ENCODE peak calls at places on chromosome 21, in ten cellular contexts. D is colonic mucosa, C is mesendoderm, U is ovary, N is left ventricle myocardium inferior, M is tibial artery, V is left lung, T is heart left ventricle, K is PC-3, F is heart right ventricle. X is an unnamed sample. For H3K27me3 and H3K36me3, the result is how much of the 10 kb centered on the place peaks cover.

GRCh38 chr21:17491716-17492414 is 21.0 kb upstream of the CXADR start:
- DNase-seq in T (no peak), C (peak), K (peak), U (no peak), D (no peak), N (no peak), F (peak), M (no peak), V (peak), X (peak)

GRCh38 chr21:35352066-35352770 is 303.1 kb upstream of the RUNX1 start:
- DNase-seq in D (no peak), U (no peak), M (no peak), F (no peak), N (no peak), K (no peak), T (no peak), C (no peak), V (no peak), X (no peak)

GRCh38 chr21:17726047-17726446 is 93.1 kb downstream of the C21orf91 start:
- DNase-seq in U (no peak), T (no peak), C (peak), N (no peak), F (no peak), K (peak), D (no peak), V (no peak), M (no peak), X (no peak)

GRCh38 chr21:19781881-19782652 is 1216.1 kb upstream of the NCAM2 start:
- DNase-seq in N (no peak), V (no peak), M (no peak), D (no peak), C (peak), F (no peak), K (no peak), U (no peak), T (no peak), X (no peak)

GRCh38 chr21:46564391-46564790 is 40.5 kb downstream of the S100B start:
- DNase-seq in C (no peak), U (no peak), K (peak), M (no peak), D (no peak), V (peak), T (no peak), F (no peak), N (no peak), X (no peak)

GRCh38 chr21:21200103-21200938 is 202.1 kb downstream of the NCAM2 start:
- DNase-seq in M (peak), T (no peak), C (peak), N (peak), V (peak), K (peak), F (peak), D (peak), U (no peak), X (peak)

GRCh38 chr21:37653201-37653600 is 263.1 kb downstream of the KCNJ6 start:
- DNase-seq in M (no peak), K (no peak), U (no peak), T (no peak), N (no peak), C (no peak), F (no peak), D (no peak), V (no peak), X (no peak)

GRCh38 chr21:41133896-41134522 is 34.0 kb upstream of the BACE2 start:
- DNase-seq in U (no peak), D (no peak), M (no peak), T (no peak), N (no peak), K (peak), C (peak), V (no peak), F (no peak), X (no peak)

GRCh38 chr21:18468775-18469174 is 65.2 kb upstream of the TMPRSS15 start:
- DNase-seq in V (no peak), D (no peak), U (no peak), N (no peak), T (no peak), K (no peak), C (no peak), F (no peak), M (no peak), X (no peak)

GRCh38 chr21:21101911-21102310 is 103.7 kb downstream of the NCAM2 start:
- DNase-seq in C (peak), D (no peak), F (no peak), N (no peak), T (no peak), V (no peak), K (peak), U (no peak), M (no peak), X (peak)

GRCh38 chr21:27550258-27550657 is 583.4 kb upstream of the ADAMTS5 start:
- DNase-seq in F (no peak), K (no peak), N (no peak), D (no peak), M (no peak), U (no peak), V (no peak), T (no peak), C (no peak), X (no peak)

GRCh38 chr21:21003701-21004100 is 5.5 kb downstream of the NCAM2 start:
- DNase-seq in V (no peak), K (peak), D (no peak), F (no peak), C (peak), U (no peak), M (no peak), T (no peak), N (no peak), X (no peak)

GRCh38 chr21:37430184-37430821 is 63.7 kb downstream of the DYRK1A start:
- DNase-seq in V (no peak), N (no peak), U (no peak), T (no peak), M (no peak), C (no peak), F (no peak), D (no peak), K (peak), X (no peak)

GRCh38 chr21:46152939-46153258 is 2.5 kb downstream of the FTCD start:
- DNase-seq in N (no peak), F (no peak), V (peak), K (no peak), T (peak), U (peak), D (no peak), C (no peak), M (peak), X (no peak)

GRCh38 chr21:17818158-17819113 is 720 bp downstream of the C21orf91 start:
- DNase-seq in K (peak), N (peak), F (peak), V (peak), T (peak), C (peak), U (no peak), D (peak), M (peak), X (peak)

GRCh38 chr21:46604975-46605758 is at the start of gene S100B:
- DNase-seq in N (no peak), M (no peak), V (no peak), C (peak), D (no peak), T (no peak), U (no peak), K (no peak), F (no peak), X (no peak)

GRCh38 chr21:26587621-26588260 is 14.7 kb upstream of the CYYR1 start:
- DNase-seq in U (no peak), M (no peak), C (no peak), T (no peak), V (no peak), N (no peak), F (no peak), D (no peak), K (peak), X (no peak)

GRCh38 chr21:22898061-22898460 is 1899.9 kb downstream of the NCAM2 start:
- DNase-seq in K (no peak), V (no peak), U (no peak), F (no peak), M (no peak), C (no peak), T (no peak), D (no peak), N (no peak), X (no peak)

GRCh38 chr21:16082038-16082816 is 352.4 kb downstream of the USP25 start:
- DNase-seq in D (no peak), K (peak), U (no peak), T (no peak), F (no peak), V (no peak), N (no peak), C (no peak), M (no peak), X (no peak)

GRCh38 chr21:16644690-16645089 is 868.2 kb upstream of the CXADR start:
- DNase-seq in C (no peak), N (no peak), M (no peak), T (no peak), F (no peak), D (no peak), U (no peak), K (no peak), V (no peak), X (no peak)

GRCh38 chr21:17482928-17483327 is 29.9 kb upstream of the CXADR start:
- DNase-seq in N (no peak), U (no peak), T (no peak), K (no peak), V (no peak), D (no peak), M (no peak), C (no peak), F (no peak), X (no peak)

GRCh38 chr21:39667353-39667891 is 54.7 kb downstream of the B3GALT5 start:
- DNase-seq in K (no peak), T (no peak), D (peak), N (no peak), M (no peak), U (no peak), C (no peak), F (no peak), V (no peak), X (no peak)

GRCh38 chr21:37378700-37379139 is 12.1 kb downstream of the DYRK1A start:
- DNase-seq in U (no peak), K (no peak), F (no peak), C (no peak), N (no peak), T (no peak), V (no peak), M (no peak), D (no peak), X (no peak)

GRCh38 chr21:38505654-38506523 is 7.6 kb upstream of the ERG start:
- DNase-seq in D (peak), F (peak), K (peak), V (no peak), N (no peak), C (peak), T (no peak), M (no peak), U (no peak), X (peak)

GRCh38 chr21:33112151-33112550 is 42.2 kb downstream of the OLIG1 start:
- DNase-seq in M (no peak), K (no peak), V (no peak), N (no peak), F (no peak), T (no peak), C (no peak), D (no peak), U (no peak), X (no peak)
- H3K27me3 ChIP-seq in M (half or more), K (half or more), V (half or more), N (half or more), F (under half), T (under half), C (under half), D (under half), U (under half), X (under half)

GRCh38 chr21:29034678-29035077 is 10.2 kb downstream of the USP16 start:
- DNase-seq in F (no peak), M (no peak), K (no peak), U (no peak), T (no peak), D (no peak), V (no peak), N (no peak), C (no peak), X (no peak)

GRCh38 chr21:29030909-29031308 is 6.4 kb downstream of the USP16 start:
- DNase-seq in C (no peak), N (no peak), T (no peak), F (no peak), U (no peak), M (no peak), V (no peak), D (no peak), K (no peak), X (no peak)

GRCh38 chr21:29033301-29033700 is 8.8 kb downstream of the USP16 start:
- DNase-seq in M (no peak), N (no peak), F (no peak), K (no peak), V (no peak), D (no peak), U (no peak), T (no peak), C (no peak), X (no peak)

GRCh38 chr21:29029524-29029923 is 5.1 kb downstream of the USP16 start:
- DNase-seq in N (no peak), T (no peak), C (no peak), M (no peak), K (no peak), U (no peak), F (no peak), V (no peak), D (no peak), X (no peak)

DNA sequence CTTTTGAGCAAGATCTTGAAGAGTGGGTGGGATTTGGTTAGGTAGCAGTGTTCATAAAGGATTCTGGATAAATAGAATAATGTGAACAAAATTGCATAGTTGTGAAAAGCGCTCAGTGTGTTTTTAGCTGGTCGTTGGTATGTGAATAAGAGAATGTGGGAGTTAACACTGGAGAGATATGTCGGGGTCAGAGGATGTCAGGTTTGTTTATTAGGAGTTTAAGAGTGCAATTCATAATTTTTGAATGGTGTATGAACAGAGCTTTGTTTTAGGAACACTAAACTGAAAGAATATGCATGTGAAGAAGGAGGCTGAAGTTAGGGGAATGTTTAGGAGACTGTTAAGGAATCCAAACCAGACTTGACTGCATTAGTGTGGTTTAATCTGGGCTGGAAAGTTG is 9.4 kb downstream of the USP16 start:
- DNase-seq in K (no peak), C (no peak), V (no peak), D (no peak), T (no peak), U (no peak), F (no peak), N (no peak), M (no peak), X (no peak)
- H3K36me3 ChIP-seq in K (half or more), C (under half), V (half or more), D (under half), T (half or more), U (under half), F (under half), N (half or more), M (half or more), X (half or more)

DNA sequence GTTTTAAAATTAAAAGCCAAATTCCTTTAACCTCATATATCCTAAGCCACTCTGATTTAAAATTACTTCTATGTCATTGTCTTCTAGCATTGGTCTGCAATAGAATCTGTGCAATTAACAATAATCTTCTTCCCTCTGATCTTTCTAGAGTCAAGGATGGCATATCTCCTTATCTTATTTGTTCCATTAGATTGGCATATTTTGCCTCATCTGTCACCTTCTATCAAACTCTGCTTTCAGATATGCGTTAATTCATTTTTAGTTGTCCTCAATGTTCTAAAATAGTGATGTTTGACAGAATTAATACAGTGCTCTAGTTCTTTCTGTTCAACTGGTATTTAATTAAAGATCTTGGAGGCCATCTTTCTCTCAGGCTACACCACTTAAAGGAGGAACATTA is 3.1 kb downstream of the NRIP1 start:
- DNase-seq in F (no peak), N (no peak), D (no peak), K (no peak), C (no peak), M (no peak), U (no peak), V (no peak), T (no peak), X (no peak)
- H3K4me3 ChIP-seq in F (peak), N (peak), D (peak), K (peak), C (no peak), M (no peak), U (no peak), V (no peak), T (no peak), X (no peak)

GRCh38 chr21:34261841-34262832 is 101.7 kb upstream of the KCNE2 start:
- DNase-seq in M (no peak), T (no peak), D (no peak), V (no peak), U (no peak), N (no peak), C (no peak), K (no peak), F (no peak), X (no peak)
- H3K27me3 ChIP-seq in M (under half), T (under half), D (under half), V (under half), U (under half), N (under half), C (under half), K (under half), F (under half), X (under half)

GRCh38 chr21:32366191-32366590 is 26.6 kb downstream of the URB1 start:
- DNase-seq in U (no peak), N (no peak), F (no peak), D (no peak), C (no peak), K (no peak), V (no peak), T (no peak), M (no peak), X (no peak)

GRCh38 chr21:32360401-32360981 is 32.3 kb downstream of the URB1 start:
- DNase-seq in F (no peak), K (no peak), M (no peak), D (no peak), C (no peak), V (no peak), U (no peak), N (no peak), T (no peak), X (no peak)

GRCh38 chr21:32364801-32365200 is 28.0 kb downstream of the URB1 start:
- DNase-seq in M (no peak), D (no peak), U (no peak), F (no peak), T (no peak), K (no peak), N (no peak), C (peak), V (no peak), X (no peak)

GRCh38 chr21:32367158-32367557 is 25.7 kb downstream of the URB1 start:
- DNase-seq in T (no peak), U (no peak), C (no peak), M (no peak), F (no peak), N (no peak), D (no peak), V (no peak), K (no peak), X (no peak)

DNA sequence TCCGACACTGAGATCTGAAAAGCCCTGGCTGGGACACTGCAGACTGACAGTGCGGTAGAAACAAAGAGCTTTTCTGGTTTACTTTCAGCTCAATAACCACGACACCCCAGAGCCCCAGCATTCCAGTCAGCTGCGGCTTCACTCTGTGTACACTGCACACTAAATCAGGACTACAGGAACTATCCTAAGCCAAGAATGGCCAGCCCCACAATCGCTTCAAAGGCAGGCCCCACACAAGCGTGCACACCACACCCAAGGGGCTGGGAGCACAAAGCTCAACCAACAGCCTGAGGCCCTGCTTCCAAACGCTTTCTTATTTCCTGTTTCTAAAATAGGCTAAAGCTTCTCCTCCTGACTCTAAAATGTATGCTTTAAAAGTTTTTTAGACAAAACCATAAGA is 28.4 kb downstream of the URB1 start:
- DNase-seq in D (peak), U (no peak), M (no peak), N (peak), V (no peak), F (peak), T (no peak), K (no peak), C (no peak), X (no peak)
- H3K36me3 ChIP-seq in D (under half), U (under half), M (half or more), N (half or more), V (half or more), F (under half), T (half or more), K (half or more), C (under half), X (half or more)

DNA sequence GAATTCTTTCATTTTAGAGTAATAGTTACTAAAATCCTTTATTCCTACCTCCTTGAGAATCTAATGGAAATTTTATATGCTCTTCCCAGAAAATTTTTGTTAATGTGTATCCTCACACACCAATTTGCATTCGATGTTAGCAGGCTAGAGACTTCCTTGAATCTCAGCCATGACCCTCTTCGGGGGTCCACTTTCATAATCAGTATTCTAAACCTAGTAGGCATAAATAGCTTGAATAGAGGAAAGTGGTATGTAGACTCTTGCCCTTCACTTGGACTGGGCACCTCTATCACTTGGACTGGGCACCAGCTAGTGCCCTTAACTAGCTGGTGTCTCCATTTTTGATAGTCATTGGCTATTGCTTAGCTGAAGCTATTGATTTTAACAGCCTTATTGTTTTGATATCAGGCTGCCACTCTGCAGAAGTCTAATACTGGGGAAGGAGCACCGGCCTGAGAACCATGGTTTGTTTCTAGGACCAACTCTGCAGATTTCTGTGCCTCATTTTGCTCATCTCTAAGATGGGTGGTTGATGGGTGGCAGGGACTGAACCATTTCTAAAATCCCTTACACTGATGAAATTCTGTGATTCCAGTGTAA is 42.8 kb downstream of the MRPL39 start:
- DNase-seq in M (no peak), K (no peak), C (no peak), U (no peak), D (no peak), T (no peak), V (no peak), F (no peak), N (no peak), X (no peak)
- H3K4me3 ChIP-seq in M (no peak), K (no peak), C (no peak), U (no peak), D (no peak), T (no peak), V (no peak), F (no peak), N (no peak), X (peak)

GRCh38 chr21:44617071-44617501 is 5.2 kb downstream of the KRTAP10-8 start:
- DNase-seq in M (no peak), T (no peak), K (no peak), N (no peak), V (no peak), C (no peak), U (no peak), F (no peak), D (no peak), X (no peak)
- H3K27me3 ChIP-seq in M (under half), T (under half), K (under half), N (under half), V (under half), C (under half), U (under half), F (under half), D (under half), X (under half)

DNA sequence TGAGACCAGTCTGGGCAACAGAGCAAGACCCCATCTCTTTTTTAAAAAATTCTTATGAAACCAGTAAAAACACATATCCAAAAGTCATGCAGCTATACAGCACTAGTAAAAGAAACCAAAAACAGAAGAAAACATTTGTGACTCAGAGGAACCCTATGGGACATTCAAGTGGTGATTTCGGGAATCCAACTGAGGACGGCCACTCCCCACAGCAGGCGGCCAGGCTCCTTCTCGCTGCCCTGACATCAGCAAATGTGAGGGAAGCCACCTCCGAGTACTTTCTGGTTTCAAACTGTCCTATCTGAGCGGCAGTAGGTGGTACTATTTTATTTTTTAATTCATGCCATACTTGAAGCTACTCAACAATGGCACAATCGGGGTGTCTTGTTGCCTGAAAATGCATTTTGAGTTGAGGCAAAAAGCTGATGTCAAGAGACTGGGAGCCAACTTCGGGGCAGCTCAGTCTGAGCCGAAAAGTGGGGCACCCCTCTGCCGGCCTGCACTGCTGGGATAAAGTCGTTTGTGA is 3.3 kb downstream of the SUMO3 start:
- DNase-seq in U (no peak), F (no peak), D (no peak), N (no peak), V (no peak), M (no peak), C (no peak), K (no peak), T (no peak), X (no peak)
- H3K36me3 ChIP-seq in U (under half), F (under half), D (under half), N (under half), V (under half), M (under half), C (under half), K (under half), T (under half), X (under half)

X was measured in MG63.